ENCODE peak calls at places on chromosomes 3 and 15, in nine cellular contexts. C, K, L, D, X, H, W, V and J are unnamed samples. For H3K36me3, the result is how much of the 10 kb centered on the place peaks cover.

GRCh38 chr3:72395654-72396415 is 452.4 kb downstream of the SHQ1 start:
- DNase-seq in L (no peak), D (no peak), W (no peak), X (no peak), H (no peak), C (peak), V (no peak), K (no peak), J (no peak)

GRCh38 chr15:91214675-91215590 is 114.9 kb downstream of the SV2B start:
- DNase-seq in K (no peak), D (no peak), X (no peak), L (no peak), H (no peak), C (no peak), W (no peak), V (no peak), J (no peak)

GRCh38 chr3:195270350-195271115 is 426 bp downstream of the XXYLT1 start:
- DNase-seq in X (no peak), K (peak), C (peak), D (peak), V (peak), L (peak), H (peak), W (no peak), J (no peak)

GRCh38 chr3:115800489-115801080 is 177.3 kb downstream of the GAP43 start:
- DNase-seq in V (no peak), L (no peak), H (no peak), K (no peak), W (no peak), D (no peak), X (no peak), C (peak), J (no peak)

GRCh38 chr3:197297020-197297419 is 1.4 kb downstream of the DLG1 start:
- DNase-seq in X (no peak), V (no peak), W (no peak), K (no peak), D (peak), L (no peak), H (no peak), C (no peak), J (no peak)

GRCh38 chr3:117692416-117692995 is 982.9 kb downstream of the TUSC7 start:
- DNase-seq in V (no peak), W (no peak), C (peak), L (no peak), K (no peak), D (peak), H (no peak), X (no peak), J (no peak)

GRCh38 chr3:106333911-106334618 is 465.3 kb upstream of the CBLB start:
- DNase-seq in D (no peak), L (no peak), K (no peak), W (no peak), C (peak), X (no peak), V (no peak), H (no peak), J (no peak)

GRCh38 chr15:67828379-67828968 is 3.2 kb downstream of the SKOR1 start:
- DNase-seq in W (no peak), V (no peak), X (no peak), K (no peak), H (no peak), D (no peak), C (no peak), L (no peak), J (no peak)

GRCh38 chr3:41961061-41961749 is 698 bp downstream of the ULK4 start:
- DNase-seq in K (peak), V (peak), L (peak), H (peak), W (peak), D (peak), X (no peak), C (peak), J (no peak)

GRCh38 chr3:58965870-58966269 is 84.0 kb downstream of the CFAP20DC start:
- DNase-seq in L (no peak), D (no peak), X (no peak), K (no peak), W (no peak), H (no peak), C (peak), V (no peak), J (no peak)

GRCh38 chr3:72678892-72679291 is 169.4 kb downstream of the SHQ1 start:
- DNase-seq in H (no peak), V (no peak), W (peak), C (no peak), X (no peak), K (no peak), L (no peak), D (no peak), J (no peak)

GRCh38 chr15:93072011-93072410 is 17.0 kb downstream of the RGMA start:
- DNase-seq in C (peak), W (no peak), X (no peak), K (no peak), L (no peak), D (no peak), V (peak), H (no peak), J (no peak)

GRCh38 chr3:189779166-189779565 is 148.0 kb downstream of the TP63 start:
- DNase-seq in W (no peak), K (no peak), C (no peak), X (no peak), H (no peak), V (no peak), L (no peak), D (no peak), J (no peak)

GRCh38 chr3:154886437-154886836 is 193.7 kb upstream of the MME start:
- DNase-seq in V (no peak), H (no peak), X (no peak), L (no peak), K (no peak), C (peak), D (no peak), W (no peak), J (no peak)

GRCh38 chr3:191961529-191961928 is 500.6 kb downstream of the PYDC2 start:
- DNase-seq in C (no peak), D (no peak), L (no peak), W (no peak), X (no peak), V (no peak), H (no peak), K (no peak), J (no peak)

GRCh38 chr3:194688946-194689345 is 3.3 kb downstream of the FAM43A start:
- DNase-seq in L (no peak), X (no peak), D (no peak), W (no peak), H (no peak), C (no peak), K (no peak), V (no peak), J (no peak)

GRCh38 chr15:48112242-48112641 is 8.5 kb upstream of the SLC24A5 start:
- DNase-seq in C (peak), L (no peak), W (no peak), V (peak), D (peak), K (no peak), H (no peak), X (no peak), J (no peak)

GRCh38 chr3:114216186-114216970 is 21.0 kb downstream of the ZNF80 start:
- DNase-seq in X (no peak), W (no peak), C (peak), K (no peak), L (no peak), V (peak), D (no peak), H (no peak), J (no peak)

GRCh38 chr3:38366082-38366481 is 19.5 kb downstream of the XYLB start:
- DNase-seq in H (no peak), L (no peak), C (no peak), W (no peak), K (no peak), X (no peak), V (no peak), D (no peak), J (no peak)

GRCh38 chr3:11582123-11582968 is 61.4 kb downstream of the VGLL4 start:
- DNase-seq in V (peak), D (peak), L (no peak), C (peak), H (peak), K (peak), X (peak), W (peak), J (peak)

GRCh38 chr3:172034786-172035685 is 4.3 kb upstream of the FNDC3B start:
- DNase-seq in X (no peak), W (no peak), V (no peak), K (no peak), H (no peak), D (no peak), L (peak), C (peak), J (no peak)

GRCh38 chr3:87206070-87206469 is 21.0 kb upstream of the CHMP2B start:
- DNase-seq in L (no peak), C (peak), X (no peak), H (no peak), V (no peak), W (no peak), K (no peak), D (peak), J (no peak)

GRCh38 chr15:90698629-90699028 is 18.5 kb upstream of the BLM start:
- DNase-seq in K (no peak), V (no peak), X (no peak), L (no peak), D (no peak), C (no peak), W (no peak), H (no peak), J (no peak)

GRCh38 chr3:170044795-170045244 is 7.0 kb downstream of the GPR160 start:
- DNase-seq in H (no peak), W (no peak), V (no peak), K (no peak), X (no peak), C (no peak), L (peak), D (no peak), J (no peak)

GRCh38 chr3:151839313-151839631 is 25.4 kb downstream of the AADAC start:
- DNase-seq in V (no peak), W (no peak), D (no peak), X (no peak), K (no peak), H (no peak), C (no peak), L (no peak), J (no peak)

GRCh38 chr3:116001063-116001765 is 377.9 kb downstream of the GAP43 start:
- DNase-seq in W (no peak), L (no peak), C (peak), X (no peak), D (no peak), K (no peak), H (peak), V (no peak), J (no peak)

GRCh38 chr15:78985859-78986470 is 41.1 kb upstream of the CTSH start:
- DNase-seq in L (no peak), V (no peak), D (no peak), K (no peak), C (no peak), W (no peak), X (no peak), H (no peak), J (no peak)

GRCh38 chr3:122969585-122970453 is 57.7 kb downstream of the SEMA5B start:
- DNase-seq in C (peak), L (no peak), K (peak), V (peak), H (peak), D (no peak), W (no peak), X (no peak), J (no peak)

GRCh38 chr3:126750760-126751129 is 46.7 kb downstream of the CHCHD6 start:
- DNase-seq in C (no peak), K (no peak), V (no peak), L (no peak), D (no peak), X (no peak), H (no peak), W (no peak), J (no peak)

GRCh38 chr3:144085964-144086363 is 114.3 kb downstream of the DIPK2A start:
- DNase-seq in V (no peak), W (no peak), C (peak), H (no peak), X (no peak), L (no peak), K (no peak), D (peak), J (no peak)

DNA sequence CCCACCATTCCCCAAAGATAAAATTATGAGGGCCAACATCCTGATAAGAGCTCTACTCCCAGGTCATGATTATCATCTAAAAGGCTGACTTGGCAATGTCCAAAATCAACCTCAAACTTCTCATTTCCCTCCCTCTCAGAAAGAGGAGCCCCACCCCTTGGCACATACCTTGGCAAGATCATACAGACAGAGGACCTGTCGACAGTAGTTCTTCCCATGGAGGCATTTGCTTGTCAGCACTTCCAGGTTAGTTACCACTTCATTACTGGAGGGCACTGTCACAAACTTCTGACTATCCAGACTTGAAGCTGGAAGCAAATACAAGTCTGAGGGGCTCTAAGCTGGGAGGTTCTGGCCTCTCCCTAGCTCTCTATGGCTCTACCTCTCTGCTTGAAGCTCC is 37.8 kb downstream of the EIF3J start:
- DNase-seq in W (no peak), X (no peak), C (no peak), H (no peak), L (no peak), K (no peak), D (no peak), V (no peak), J (no peak)
- TF ChIP-seq POLR2A in W (no peak), X (no peak), C (no peak), H (no peak), L (no peak), K (no peak), D (no peak), V (no peak), J (no peak)

GRCh38 chr3:124778061-124778460 is 47.8 kb downstream of the UMPS start:
- DNase-seq in V (no peak), K (no peak), C (no peak), L (no peak), X (no peak), H (peak), D (peak), W (no peak), J (no peak)
- H3K36me3 ChIP-seq in V (under half), K (under half), C (under half), L (under half), X (under half), H (under half), D (under half), W (under half), J (under half)

DNA sequence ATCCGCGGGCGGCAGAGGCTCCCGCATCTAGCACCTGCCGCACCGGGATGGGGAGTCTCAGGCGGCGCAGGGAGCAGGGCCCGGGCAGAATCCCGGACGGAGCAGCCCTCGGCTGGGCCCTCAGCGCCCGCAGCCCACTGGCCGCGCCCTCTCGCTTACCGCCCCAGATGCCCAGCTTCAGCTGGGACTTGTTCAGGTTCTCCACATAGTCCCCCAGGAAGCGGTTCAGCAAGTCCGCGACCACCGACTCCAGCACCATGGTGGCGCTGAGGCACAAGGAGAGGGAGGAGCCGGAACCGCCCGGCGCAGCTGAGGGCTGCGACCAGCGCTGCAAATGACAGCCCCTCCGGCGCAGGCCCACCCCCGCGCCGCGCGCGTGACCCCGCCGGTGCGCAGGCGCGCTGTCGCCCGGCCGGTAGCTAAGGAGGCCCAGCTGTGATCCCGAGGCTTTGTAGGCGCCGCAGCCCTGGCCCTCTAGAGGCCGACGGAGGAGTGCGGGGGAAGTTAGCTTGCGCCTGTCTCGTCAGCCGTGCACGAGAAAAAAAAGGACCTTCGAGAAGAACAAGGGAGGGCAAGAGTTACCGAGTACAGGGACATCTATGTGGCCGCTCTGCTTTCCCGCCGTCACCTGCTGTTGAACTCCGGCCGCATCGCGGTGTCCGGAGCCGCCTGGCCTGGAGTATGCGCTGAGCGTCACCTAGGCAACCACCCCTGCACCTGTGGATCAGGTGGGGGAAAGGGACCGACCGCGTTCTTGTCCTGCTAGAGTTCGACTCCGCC is at the start of gene VPS13C:
- DNase-seq in L (peak), K (peak), X (peak), W (peak), V (peak), D (peak), H (peak), C (peak), J (peak)
- TF ChIP-seq POLR2A in L (peak), K (peak), X (peak), W (no peak), V (peak), D (peak), H (peak), C (peak), J (peak)

GRCh38 chr3:69032737-69033136 is 19.3 kb upstream of the EOGT start:
- DNase-seq in V (no peak), D (no peak), K (no peak), H (no peak), W (no peak), X (no peak), C (no peak), L (no peak), J (no peak)

GRCh38 chr3:69032137-69032536 is 18.7 kb upstream of the EOGT start:
- DNase-seq in K (no peak), L (no peak), H (no peak), W (no peak), C (peak), D (peak), X (no peak), V (no peak), J (no peak)

GRCh38 chr3:69033470-69033869 is 18.7 kb downstream of the TMF1 start:
- DNase-seq in W (no peak), H (no peak), L (no peak), K (no peak), D (peak), V (no peak), X (no peak), C (peak), J (no peak)

GRCh38 chr3:69031635-69032034 is 18.2 kb upstream of the EOGT start:
- DNase-seq in L (no peak), K (no peak), W (no peak), C (no peak), V (no peak), D (no peak), H (no peak), X (no peak), J (no peak)
- H3K36me3 ChIP-seq in L (under half), K (under half), W (under half), C (under half), V (half or more), D (under half), H (half or more), X (half or more), J (half or more)

DNA sequence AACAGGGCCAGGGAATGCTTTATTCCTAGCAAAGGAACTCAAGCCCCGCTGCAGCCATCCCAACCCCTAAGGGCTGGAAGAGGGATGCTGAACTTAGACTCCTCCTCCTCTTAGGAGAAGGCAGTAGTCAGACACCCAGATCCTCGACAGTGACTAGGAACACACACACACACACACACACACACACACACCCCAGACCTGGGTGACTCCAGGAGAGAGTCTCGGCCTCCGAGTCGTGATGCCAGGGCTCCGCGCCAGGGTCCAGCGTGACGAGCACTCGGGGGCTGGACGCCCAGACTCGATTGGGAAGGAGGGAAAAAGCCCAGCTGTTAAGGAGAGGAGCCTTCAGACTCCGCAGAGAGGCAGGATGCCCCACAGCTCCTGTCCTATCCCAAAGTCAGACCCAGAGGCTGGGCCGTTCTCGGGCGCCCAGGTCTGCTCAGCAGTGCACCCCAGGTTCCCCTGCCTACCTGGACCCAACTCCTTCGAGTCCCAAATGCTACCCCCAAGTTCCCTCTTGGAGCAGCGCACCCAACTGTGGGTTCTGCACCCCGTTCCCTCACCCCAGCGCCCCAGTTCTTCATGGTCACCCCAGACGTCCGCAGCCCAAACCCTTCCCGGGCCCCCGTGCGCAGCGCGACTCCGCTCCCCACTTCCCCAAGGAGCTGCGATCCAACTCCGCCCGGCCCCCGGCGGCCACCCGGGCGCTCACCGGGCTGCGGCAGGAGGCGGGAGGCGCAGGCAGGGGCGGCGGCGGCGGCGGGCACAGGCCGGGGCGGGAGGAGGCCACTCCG is 421 bp downstream of the BMF start:
- DNase-seq in W (no peak), L (no peak), X (no peak), C (peak), H (peak), D (peak), V (peak), K (peak), J (peak)
- TF ChIP-seq POLR2A in W (no peak), L (peak), X (peak), C (peak), H (peak), D (no peak), V (no peak), K (no peak), J (peak)

DNA sequence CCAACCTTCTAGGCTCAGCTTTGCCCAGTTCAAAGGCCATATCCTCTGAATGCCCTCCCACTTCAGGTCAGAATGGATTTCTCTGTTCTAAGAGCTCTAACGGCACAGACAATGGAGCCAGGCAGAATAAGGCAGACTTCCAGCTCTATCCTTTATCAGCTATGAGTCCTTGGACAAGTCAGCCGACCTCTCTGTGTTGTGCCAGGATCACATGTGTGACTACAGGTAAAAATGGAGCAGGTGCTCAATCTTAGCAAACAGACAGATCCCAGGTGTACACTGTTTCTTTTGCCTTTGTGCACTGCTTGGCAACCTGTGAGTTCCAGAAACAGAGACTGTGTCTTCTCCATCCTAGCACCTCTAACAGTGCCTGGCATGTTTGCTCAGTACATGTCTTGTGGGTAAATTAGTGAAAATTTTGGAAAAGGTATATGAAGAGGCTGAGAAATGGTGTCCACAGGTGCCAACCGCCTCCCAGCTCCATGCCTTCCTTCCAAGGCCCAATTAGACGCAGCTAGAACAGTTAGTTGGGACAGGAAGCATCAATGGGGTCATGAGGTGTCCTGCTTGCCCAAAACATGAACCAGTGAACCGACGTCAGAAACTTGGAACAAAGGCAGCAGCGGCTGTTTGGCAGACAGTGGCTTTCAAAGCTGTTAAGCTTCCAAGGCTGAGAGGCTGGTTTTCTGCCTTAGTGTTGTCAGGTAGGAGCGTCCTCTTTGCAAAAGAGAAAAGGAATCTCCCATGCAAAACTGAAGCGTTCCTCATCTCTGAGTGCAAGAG is 28.7 kb downstream of the TLE3 start:
- DNase-seq in H (no peak), C (no peak), L (no peak), D (no peak), W (no peak), X (no peak), K (no peak), V (no peak), J (no peak)
- H3K36me3 ChIP-seq in H (under half), C (half or more), L (under half), D (half or more), W (under half), X (half or more), K (under half), V (under half), J (under half)